ENCODE peak calls at places on chromosomes 16 and 17, in nine cellular contexts. One of them, this sample, is unnamed.

GRCh38 chr17:27558341-27558740 is 72.6 kb upstream of the LGALS9 start:
- DNase-seq in cardiac fibroblast: no peak
- DNase-seq in IMR-90: no peak
- DNase-seq in endothelial cell: no peak
- DNase-seq in GM20000: no peak
- DNase-seq in fibroblast of lung: no peak
- DNase-seq in WERI-Rb-1: no peak
- DNase-seq in psoas muscle: no peak
- DNase-seq in GM12865: no peak
- DNase-seq in this sample: no peak

GRCh38 chr16:85607331-85607765 is 5.8 kb upstream of the GSE1 start:
- DNase-seq in cardiac fibroblast: no peak
- DNase-seq in IMR-90: no peak
- DNase-seq in endothelial cell: peak
- DNase-seq in GM20000: no peak
- DNase-seq in fibroblast of lung: peak
- DNase-seq in WERI-Rb-1: no peak
- DNase-seq in psoas muscle: no peak
- DNase-seq in GM12865: peak
- DNase-seq in this sample: no peak

GRCh38 chr17:10398352-10398751 is 23.4 kb downstream of the MYH8 start:
- DNase-seq in cardiac fibroblast: no peak
- DNase-seq in IMR-90: no peak
- DNase-seq in endothelial cell: no peak
- DNase-seq in GM20000: no peak
- DNase-seq in fibroblast of lung: no peak
- DNase-seq in WERI-Rb-1: peak
- DNase-seq in psoas muscle: no peak
- DNase-seq in GM12865: no peak
- DNase-seq in this sample: no peak

GRCh38 chr17:76379275-76379641 is 5.2 kb upstream of the SPHK1 start:
- DNase-seq in cardiac fibroblast: no peak
- DNase-seq in IMR-90: no peak
- DNase-seq in endothelial cell: no peak
- DNase-seq in GM20000: no peak
- DNase-seq in fibroblast of lung: no peak
- DNase-seq in WERI-Rb-1: no peak
- DNase-seq in psoas muscle: no peak
- DNase-seq in GM12865: no peak
- DNase-seq in this sample: no peak

GRCh38 chr17:83012873-83013778 is 66.3 kb upstream of the METRNL start:
- DNase-seq in cardiac fibroblast: peak
- DNase-seq in IMR-90: peak
- DNase-seq in endothelial cell: no peak
- DNase-seq in GM20000: peak
- DNase-seq in fibroblast of lung: peak
- DNase-seq in WERI-Rb-1: no peak
- DNase-seq in psoas muscle: no peak
- DNase-seq in GM12865: no peak
- DNase-seq in this sample: no peak

GRCh38 chr17:78661092-78661770 is 84.0 kb upstream of the DNAH17 start:
- DNase-seq in cardiac fibroblast: no peak
- DNase-seq in IMR-90: no peak
- DNase-seq in endothelial cell: no peak
- DNase-seq in GM20000: no peak
- DNase-seq in fibroblast of lung: no peak
- DNase-seq in WERI-Rb-1: no peak
- DNase-seq in psoas muscle: no peak
- DNase-seq in GM12865: no peak
- DNase-seq in this sample: no peak

GRCh38 chr17:32298298-32298697 is 32.7 kb downstream of the RHBDL3 start:
- DNase-seq in cardiac fibroblast: no peak
- DNase-seq in IMR-90: no peak
- DNase-seq in endothelial cell: no peak
- DNase-seq in GM20000: no peak
- DNase-seq in fibroblast of lung: peak
- DNase-seq in WERI-Rb-1: peak
- DNase-seq in psoas muscle: no peak
- DNase-seq in GM12865: no peak
- DNase-seq in this sample: no peak

GRCh38 chr16:48899500-48899899 is 289.5 kb upstream of the N4BP1 start:
- DNase-seq in cardiac fibroblast: no peak
- DNase-seq in IMR-90: no peak
- DNase-seq in endothelial cell: no peak
- DNase-seq in GM20000: no peak
- DNase-seq in fibroblast of lung: no peak
- DNase-seq in WERI-Rb-1: no peak
- DNase-seq in psoas muscle: no peak
- DNase-seq in GM12865: no peak
- DNase-seq in this sample: no peak

GRCh38 chr17:13209091-13209490 is 191.3 kb upstream of the ELAC2 start:
- DNase-seq in cardiac fibroblast: peak
- DNase-seq in IMR-90: no peak
- DNase-seq in endothelial cell: no peak
- DNase-seq in GM20000: no peak
- DNase-seq in fibroblast of lung: peak
- DNase-seq in WERI-Rb-1: no peak
- DNase-seq in psoas muscle: no peak
- DNase-seq in GM12865: no peak
- DNase-seq in this sample: no peak

GRCh38 chr16:81582655-81583441 is 138.2 kb downstream of the CMIP start:
- DNase-seq in cardiac fibroblast: peak
- DNase-seq in IMR-90: no peak
- DNase-seq in endothelial cell: no peak
- DNase-seq in GM20000: no peak
- DNase-seq in fibroblast of lung: peak
- DNase-seq in WERI-Rb-1: no peak
- DNase-seq in psoas muscle: no peak
- DNase-seq in GM12865: no peak
- DNase-seq in this sample: no peak

GRCh38 chr17:18379246-18380146 is 1.9 kb downstream of the EVPLL start:
- DNase-seq in cardiac fibroblast: no peak
- DNase-seq in IMR-90: no peak
- DNase-seq in endothelial cell: no peak
- DNase-seq in GM20000: no peak
- DNase-seq in fibroblast of lung: no peak
- DNase-seq in WERI-Rb-1: no peak
- DNase-seq in psoas muscle: peak
- DNase-seq in GM12865: no peak
- DNase-seq in this sample: no peak

GRCh38 chr17:16933317-16934132 is 38.4 kb downstream of the TNFRSF13B start:
- DNase-seq in cardiac fibroblast: no peak
- DNase-seq in IMR-90: no peak
- DNase-seq in endothelial cell: no peak
- DNase-seq in GM20000: no peak
- DNase-seq in fibroblast of lung: no peak
- DNase-seq in WERI-Rb-1: no peak
- DNase-seq in psoas muscle: peak
- DNase-seq in GM12865: no peak
- DNase-seq in this sample: no peak

GRCh38 chr17:62761884-62762283 is 46.2 kb downstream of the MARCHF10 start:
- DNase-seq in cardiac fibroblast: no peak
- DNase-seq in IMR-90: no peak
- DNase-seq in endothelial cell: no peak
- DNase-seq in GM20000: no peak
- DNase-seq in fibroblast of lung: no peak
- DNase-seq in WERI-Rb-1: peak
- DNase-seq in psoas muscle: no peak
- DNase-seq in GM12865: no peak
- DNase-seq in this sample: no peak

GRCh38 chr16:83200005-83200779 is 573.4 kb downstream of the CDH13 start:
- DNase-seq in cardiac fibroblast: peak
- DNase-seq in IMR-90: peak
- DNase-seq in endothelial cell: no peak
- DNase-seq in GM20000: no peak
- DNase-seq in fibroblast of lung: no peak
- DNase-seq in WERI-Rb-1: peak
- DNase-seq in psoas muscle: peak
- DNase-seq in GM12865: peak
- DNase-seq in this sample: no peak

GRCh38 chr16:83199012-83199411 is 572.2 kb downstream of the CDH13 start:
- DNase-seq in cardiac fibroblast: no peak
- DNase-seq in IMR-90: no peak
- DNase-seq in endothelial cell: no peak
- DNase-seq in GM20000: no peak
- DNase-seq in fibroblast of lung: no peak
- DNase-seq in WERI-Rb-1: no peak
- DNase-seq in psoas muscle: no peak
- DNase-seq in GM12865: no peak
- DNase-seq in this sample: no peak
- TF ChIP-seq CTCF in cardiac fibroblast: no peak
- TF ChIP-seq CTCF in IMR-90: no peak
- TF ChIP-seq CTCF in endothelial cell: no peak
- TF ChIP-seq CTCF in GM20000: no peak
- TF ChIP-seq CTCF in fibroblast of lung: no peak
- TF ChIP-seq CTCF in WERI-Rb-1: no peak
- TF ChIP-seq CTCF in psoas muscle: no peak
- TF ChIP-seq CTCF in GM12865: no peak
- TF ChIP-seq CTCF in this sample: no peak

DNA sequence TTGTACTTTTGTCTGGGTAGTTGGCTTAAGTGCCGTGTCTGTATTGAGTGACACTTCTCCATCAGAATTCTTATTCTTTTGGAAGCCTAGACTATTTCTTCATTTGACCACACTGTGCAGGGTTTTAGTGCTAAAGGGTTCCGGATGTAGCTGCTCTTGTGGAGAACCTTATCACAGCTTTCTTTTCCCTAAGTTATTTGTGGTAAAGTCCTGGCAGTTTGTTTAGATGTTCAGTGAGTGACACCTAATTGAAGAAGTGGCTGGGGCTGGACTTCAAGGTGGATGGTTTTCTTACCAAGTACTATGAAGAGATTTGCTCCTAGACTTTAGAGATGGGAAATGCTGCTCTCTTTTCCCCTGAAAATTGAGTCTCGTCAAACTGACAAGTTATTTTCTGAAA is 144.0 kb upstream of the TBX2 start:
- DNase-seq in cardiac fibroblast: no peak
- DNase-seq in IMR-90: no peak
- DNase-seq in endothelial cell: no peak
- DNase-seq in GM20000: no peak
- DNase-seq in fibroblast of lung: peak
- DNase-seq in WERI-Rb-1: no peak
- DNase-seq in psoas muscle: no peak
- DNase-seq in GM12865: no peak
- DNase-seq in this sample: no peak
- TF ChIP-seq CTCF in cardiac fibroblast: no peak
- TF ChIP-seq CTCF in IMR-90: no peak
- TF ChIP-seq CTCF in endothelial cell: no peak
- TF ChIP-seq CTCF in GM20000: no peak
- TF ChIP-seq CTCF in fibroblast of lung: no peak
- TF ChIP-seq CTCF in WERI-Rb-1: no peak
- TF ChIP-seq CTCF in psoas muscle: no peak
- TF ChIP-seq CTCF in GM12865: no peak
- TF ChIP-seq CTCF in this sample: no peak

DNA sequence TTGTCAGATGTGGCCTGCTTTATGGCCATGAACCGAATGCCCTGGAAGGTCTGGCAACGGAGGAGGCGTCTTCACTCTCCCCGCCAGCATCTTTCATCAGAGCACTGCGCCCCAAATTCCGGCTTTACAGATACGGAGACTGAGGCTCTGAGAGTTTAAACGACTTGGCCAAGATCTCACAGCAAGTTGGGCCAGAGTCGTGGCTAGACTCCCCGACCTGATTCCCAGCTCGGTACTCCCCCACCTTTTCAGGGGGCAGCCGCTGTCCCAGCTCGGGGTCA is 1.7 kb downstream of the NGFR start:
- DNase-seq in cardiac fibroblast: no peak
- DNase-seq in IMR-90: no peak
- DNase-seq in endothelial cell: no peak
- DNase-seq in GM20000: no peak
- DNase-seq in fibroblast of lung: no peak
- DNase-seq in WERI-Rb-1: no peak
- DNase-seq in psoas muscle: no peak
- DNase-seq in GM12865: no peak
- DNase-seq in this sample: no peak
- TF ChIP-seq CTCF in cardiac fibroblast: no peak
- TF ChIP-seq CTCF in IMR-90: no peak
- TF ChIP-seq CTCF in endothelial cell: no peak
- TF ChIP-seq CTCF in GM20000: no peak
- TF ChIP-seq CTCF in fibroblast of lung: no peak
- TF ChIP-seq CTCF in WERI-Rb-1: no peak
- TF ChIP-seq CTCF in psoas muscle: no peak
- TF ChIP-seq CTCF in GM12865: no peak
- TF ChIP-seq CTCF in this sample: no peak

DNA sequence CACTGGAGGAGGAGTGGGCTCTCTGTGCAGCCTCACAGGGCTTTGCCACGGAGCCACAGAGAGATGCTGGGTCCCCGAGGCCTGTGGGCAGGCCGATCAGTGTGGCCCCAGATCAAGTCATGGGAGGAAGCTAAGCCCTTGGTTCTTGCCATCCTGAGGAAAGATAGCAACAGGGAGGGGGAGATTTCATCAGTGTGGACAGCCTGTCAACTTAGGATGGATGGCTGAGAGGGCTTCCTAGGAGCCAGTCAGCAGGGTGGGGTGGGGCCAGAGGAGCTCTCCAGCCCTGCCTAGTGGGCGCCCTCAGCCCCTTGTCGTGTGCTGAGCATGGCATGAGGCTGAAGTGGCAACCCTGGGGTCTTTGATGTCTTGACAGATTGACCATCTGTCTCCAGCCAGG is 3.9 kb downstream of the NXPH3 start:
- DNase-seq in cardiac fibroblast: no peak
- DNase-seq in IMR-90: no peak
- DNase-seq in endothelial cell: no peak
- DNase-seq in GM20000: no peak
- DNase-seq in fibroblast of lung: no peak
- DNase-seq in WERI-Rb-1: no peak
- DNase-seq in psoas muscle: peak
- DNase-seq in GM12865: no peak
- DNase-seq in this sample: no peak
- TF ChIP-seq CTCF in cardiac fibroblast: no peak
- TF ChIP-seq CTCF in IMR-90: no peak
- TF ChIP-seq CTCF in endothelial cell: no peak
- TF ChIP-seq CTCF in GM20000: no peak
- TF ChIP-seq CTCF in fibroblast of lung: no peak
- TF ChIP-seq CTCF in WERI-Rb-1: no peak
- TF ChIP-seq CTCF in psoas muscle: no peak
- TF ChIP-seq CTCF in GM12865: no peak
- TF ChIP-seq CTCF in this sample: no peak

This sample was measured in mesothelial cell of epicardium.